ENCODE peak calls at places on chromosomes 5 and 9, in eight cellular contexts. R, W, K, O, Z, V, L and J are unnamed samples.

GRCh38 chr5:82881571-82882200 is 195.5 kb downstream of the TMEM167A start:
- DNase-seq in R (no peak), W (no peak), K (no peak), O (no peak), Z (no peak), V (no peak), L (no peak), J (no peak)

GRCh38 chr5:178334856-178335255 is 102.3 kb upstream of the PHYKPL start:
- DNase-seq in R (no peak), W (no peak), K (no peak), O (no peak), Z (peak; percentile 19), V (no peak), L (peak; percentile 55), J (no peak)

GRCh38 chr5:110625376-110625999 is 101.0 kb downstream of the TMEM232 start:
- DNase-seq in R (no peak), W (peak; percentile 93), K (no peak), O (no peak), Z (no peak), V (no peak), L (no peak), J (no peak)

GRCh38 chr5:10018211-10018610 is 231.5 kb downstream of the ATPSCKMT start:
- DNase-seq in R (no peak), W (peak; percentile 7), K (no peak), O (no peak), Z (no peak), V (no peak), L (no peak), J (no peak)

GRCh38 chr5:146082798-146083197 is 22.6 kb downstream of the PLAC8L1 start:
- DNase-seq in R (no peak), W (no peak), K (no peak), O (no peak), Z (no peak), V (no peak), L (no peak), J (no peak)

GRCh38 chr5:5017827-5018559 is 122.1 kb upstream of the ADAMTS16 start:
- DNase-seq in R (no peak), W (no peak), K (no peak), O (no peak), Z (no peak), V (no peak), L (no peak), J (no peak)

GRCh38 chr5:59562756-59563389 is 330.7 kb downstream of the PDE4D start:
- DNase-seq in R (peak; percentile 40), W (no peak), K (no peak), O (peak; percentile 43), Z (no peak), V (peak; percentile 40), L (no peak), J (no peak)

GRCh38 chr9:93111371-93112115 is 15.5 kb downstream of the CARD19 start:
- DNase-seq in R (no peak), W (no peak), K (peak; percentile 4), O (no peak), Z (peak; percentile 33), V (no peak), L (peak; percentile 60), J (no peak)

GRCh38 chr9:18606831-18607230 is 132.9 kb downstream of the ADAMTSL1 start:
- DNase-seq in R (peak; percentile 62), W (no peak), K (no peak), O (no peak), Z (no peak), V (peak; percentile 48), L (no peak), J (no peak)

GRCh38 chr9:16314476-16314875 is 556.0 kb downstream of the BNC2 start:
- DNase-seq in R (no peak), W (no peak), K (no peak), O (no peak), Z (no peak), V (no peak), L (no peak), J (no peak)

GRCh38 chr9:4769321-4770080 is 23.2 kb upstream of the RCL1 start:
- DNase-seq in R (no peak), W (no peak), K (no peak), O (no peak), Z (no peak), V (no peak), L (no peak), J (no peak)

GRCh38 chr5:39132128-39132447 is 57.9 kb upstream of the RICTOR start:
- DNase-seq in R (no peak), W (no peak), K (no peak), O (no peak), Z (no peak), V (no peak), L (no peak), J (no peak)

GRCh38 chr5:41508186-41508585 is 2.2 kb downstream of the PLCXD3 start:
- DNase-seq in R (no peak), W (peak; percentile 5), K (no peak), O (no peak), Z (no peak), V (no peak), L (no peak), J (no peak)

GRCh38 chr5:71882826-71883744 is 164.0 kb downstream of the CARTPT start:
- DNase-seq in R (no peak), W (peak; percentile 87), K (peak; percentile 39), O (no peak), Z (no peak), V (no peak), L (no peak), J (no peak)

GRCh38 chr5:53425598-53426516 is 54.6 kb upstream of the FST start:
- DNase-seq in R (peak; percentile 61), W (no peak), K (peak; percentile 50), O (no peak), Z (no peak), V (peak; percentile 54), L (no peak), J (peak; percentile 5)

GRCh38 chr5:34011521-34011920 is 3.7 kb upstream of the AMACR start:
- DNase-seq in R (no peak), W (no peak), K (no peak), O (no peak), Z (no peak), V (no peak), L (no peak), J (no peak)

GRCh38 chr9:115058684-115059315 is 59.2 kb downstream of the TNC start:
- DNase-seq in R (no peak), W (peak; percentile 90), K (no peak), O (no peak), Z (no peak), V (no peak), L (no peak), J (no peak)

GRCh38 chr9:20513126-20513913 is 109.0 kb downstream of the MLLT3 start:
- DNase-seq in R (no peak), W (no peak), K (no peak), O (no peak), Z (no peak), V (no peak), L (no peak), J (peak; percentile 18)

GRCh38 chr5:66518753-66519152 is 77.4 kb upstream of the MAST4 start:
- DNase-seq in R (no peak), W (no peak), K (no peak), O (no peak), Z (no peak), V (no peak), L (no peak), J (no peak)

GRCh38 chr9:93709600-93710369 is 133.4 kb downstream of the PHF2 start:
- DNase-seq in R (no peak), W (no peak), K (no peak), O (no peak), Z (no peak), V (no peak), L (no peak), J (no peak)

DNA sequence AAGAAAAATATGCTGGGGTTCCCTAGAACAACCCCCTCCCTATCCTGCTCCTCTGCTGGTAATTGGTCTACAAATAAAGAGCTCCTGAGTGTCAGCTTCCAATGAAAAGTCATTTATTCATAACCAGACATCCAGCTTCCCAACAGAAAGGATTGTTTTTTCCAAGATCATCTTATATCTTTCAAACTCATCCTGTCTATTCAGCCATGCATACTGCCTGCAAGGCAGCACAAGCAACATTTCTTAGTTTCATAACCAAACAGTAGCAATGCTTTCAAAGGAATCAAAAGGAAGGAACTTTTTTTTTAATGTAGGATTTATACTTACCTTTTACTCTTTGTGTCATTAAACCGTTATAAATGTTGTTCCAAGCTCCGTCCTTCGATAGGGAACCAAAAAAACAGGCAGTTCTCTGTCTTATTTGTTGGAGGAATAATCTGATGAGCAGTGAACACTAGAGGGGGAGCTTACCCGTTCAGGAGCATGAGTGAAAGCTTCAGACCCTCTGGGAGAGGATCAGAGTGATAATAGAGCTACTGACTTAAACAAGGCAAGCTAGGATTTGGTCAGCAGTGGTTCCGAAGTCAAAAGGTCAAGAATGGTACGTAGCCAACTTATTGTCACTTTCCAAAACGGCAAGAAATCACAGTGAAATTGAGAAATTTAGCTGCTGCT is 893.1 kb downstream of the NR2F1-AS1 start:
- DNase-seq in R (no peak), W (peak; percentile 52), K (peak; percentile 33), O (no peak), Z (no peak), V (peak; percentile 62), L (no peak), J (no peak)
- H3K4me3 ChIP-seq in R (no peak overlapping the region), W (peak overlapping the region; percentile 65), K (peak overlapping the region; percentile 43), O (no peak overlapping the region), Z (peak overlapping the region; percentile 3), V (no peak overlapping the region), L (no peak overlapping the region), J (no peak overlapping the region)

GRCh38 chr9:133119039-133119438 is 2.0 kb downstream of the RALGDS start:
- DNase-seq in R (no peak), W (no peak), K (no peak), O (no peak), Z (no peak), V (no peak), L (no peak), J (peak; percentile 41)
- H3K4me1 ChIP-seq in R (peaks cover 54% of the 10 kb centered on the region), W (peaks cover 71% of the 10 kb centered on the region), K (peaks cover 67% of the 10 kb centered on the region), O (peaks cover 55% of the 10 kb centered on the region), Z (peaks cover 35% of the 10 kb centered on the region), V (peaks cover 63% of the 10 kb centered on the region), L (peaks cover 88% of the 10 kb centered on the region), J (peaks cover 84% of the 10 kb centered on the region)

DNA sequence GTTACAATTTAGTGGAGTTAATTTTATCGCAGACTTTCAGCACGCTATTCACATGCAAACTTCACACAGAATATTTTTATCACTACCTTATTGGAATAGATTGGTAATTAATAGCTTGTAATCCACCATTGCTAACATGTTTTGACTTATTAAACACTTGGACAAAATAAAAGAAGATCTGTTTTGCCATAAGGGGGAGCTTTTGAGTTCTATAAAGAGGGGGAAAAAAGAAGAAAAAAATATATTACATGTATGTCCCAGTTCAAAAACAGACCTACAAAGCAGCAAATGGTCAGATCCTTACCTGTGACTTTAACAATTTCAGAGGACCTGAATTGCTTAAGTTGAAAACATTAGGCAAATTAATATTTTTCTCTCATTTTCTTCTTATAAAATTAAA is 1.2 kb upstream of the PAPPA start:
- DNase-seq in R (no peak), W (peak; percentile 80), K (no peak), O (no peak), Z (no peak), V (no peak), L (no peak), J (no peak)
- H3K4me3 ChIP-seq in R (no peak overlapping the region), W (peak overlapping the region; percentile 83), K (no peak overlapping the region), O (no peak overlapping the region), Z (no peak overlapping the region), V (no peak overlapping the region), L (no peak overlapping the region), J (no peak overlapping the region)

GRCh38 chr5:133885566-133885965 is 82.9 kb downstream of the C5orf15 start:
- DNase-seq in R (no peak), W (no peak), K (no peak), O (no peak), Z (no peak), V (no peak), L (no peak), J (no peak)
- H3K4me1 ChIP-seq in R (no peaks in the 10 kb centered on the region), W (peaks cover 10% of the 10 kb centered on the region), K (peaks cover 30% of the 10 kb centered on the region), O (no peaks in the 10 kb centered on the region), Z (peaks cover 3% of the 10 kb centered on the region), V (no peaks in the 10 kb centered on the region), L (no peaks in the 10 kb centered on the region), J (no peaks in the 10 kb centered on the region)

GRCh38 chr5:154476343-154477213 is 1.4 kb downstream of the HAND1 start:
- DNase-seq in R (no peak), W (no peak), K (no peak), O (no peak), Z (no peak), V (no peak), L (no peak), J (no peak)
- H3K4me3 ChIP-seq in R (peak overlapping the region; percentile 58), W (no peak overlapping the region), K (peak overlapping the region; percentile 97), O (no peak overlapping the region), Z (peak overlapping the region; percentile 35), V (no peak overlapping the region), L (peak overlapping the region; percentile 46), J (no peak overlapping the region)